ENCODE peak calls at places on chromosomes 1 and 21, in four cellular contexts. W is SK-N-SH, F is neural progenitor cell, U is PC-3. P is an unnamed sample.

GRCh38 chr1:47971385-47971784 is 25.8 kb downstream of the TRABD2B start:
- DNase-seq in W (no peak), F (no peak), U (no peak), P (no peak)

GRCh38 chr1:234972411-234973191 is 156.0 kb downstream of the TOMM20 start:
- DNase-seq in U (no peak), W (no peak), F (no peak), P (no peak)

GRCh38 chr1:94527447-94528031 is 14.0 kb downstream of the F3 start:
- DNase-seq in U (peak), W (no peak), F (peak), P (peak)

GRCh38 chr1:8122477-8123407 is 96.6 kb upstream of the ERRFI1 start:
- DNase-seq in W (no peak), F (no peak), U (peak), P (peak)

GRCh38 chr1:109441105-109441504 is 14.9 kb upstream of the PSMA5 start:
- DNase-seq in F (no peak), W (no peak), U (peak), P (no peak)

GRCh38 chr1:183206538-183207117 is 20.6 kb downstream of the LAMC2 start:
- DNase-seq in U (no peak), W (no peak), F (no peak), P (no peak)

GRCh38 chr1:107551491-107551890 is 410.7 kb downstream of the NTNG1 start:
- DNase-seq in U (no peak), W (no peak), F (no peak), P (no peak)

GRCh38 chr1:47917696-47918095 is 79.5 kb downstream of the TRABD2B start:
- DNase-seq in F (no peak), U (no peak), W (no peak), P (no peak)

GRCh38 chr1:46687095-46687659 is 15.5 kb downstream of the TEX38 start:
- DNase-seq in U (peak), W (no peak), F (no peak), P (peak)

GRCh38 chr1:106961671-106962070 is 94.8 kb upstream of the PRMT6 start:
- DNase-seq in F (no peak), U (no peak), W (no peak), P (no peak)

GRCh38 chr1:100441651-100442050 is 89.3 kb downstream of the CDC14A start:
- DNase-seq in F (no peak), U (no peak), W (no peak), P (no peak)

GRCh38 chr1:77134359-77134758 is 84.9 kb downstream of the PIGK start:
- DNase-seq in W (no peak), U (peak), F (no peak), P (no peak)

GRCh38 chr1:86380257-86380861 is 15.8 kb downstream of the ODF2L start:
- DNase-seq in W (peak), F (peak), U (peak), P (peak)

GRCh38 chr1:111214884-111215283 is 12.6 kb upstream of the CHI3L2 start:
- DNase-seq in F (no peak), W (no peak), U (no peak), P (no peak)

GRCh38 chr1:244414543-244414942 is 37.2 kb downstream of the ADSS2 start:
- DNase-seq in W (no peak), U (peak), F (peak), P (no peak)

GRCh38 chr21:34122047-34122446 is 48.7 kb downstream of the MRPS6 start:
- DNase-seq in F (no peak), U (no peak), W (no peak), P (no peak)

GRCh38 chr21:45258476-45258875 is 29.2 kb downstream of the POFUT2 start:
- DNase-seq in U (no peak), W (peak), F (no peak), P (no peak)

GRCh38 chr1:109869141-109869540 is 41.5 kb upstream of the CSF1 start:
- DNase-seq in F (no peak), U (no peak), W (no peak), P (no peak)

GRCh38 chr1:234774971-234775370 is 165.0 kb upstream of the IRF2BP2 start:
- DNase-seq in F (no peak), W (no peak), U (no peak), P (peak)

GRCh38 chr1:74468982-74469603 is 43.3 kb downstream of the LRRC53 start:
- DNase-seq in F (peak), U (peak), W (peak), P (peak)

GRCh38 chr1:61301824-61302652 is 219.7 kb downstream of the NFIA start:
- DNase-seq in W (no peak), U (no peak), F (no peak), P (no peak)

GRCh38 chr21:43305336-43305665 is 121.6 kb downstream of the SIK1 start:
- DNase-seq in W (no peak), U (no peak), F (no peak), P (no peak)

GRCh38 chr1:178530037-178530402 is 17.1 kb downstream of the TEX35 start:
- DNase-seq in W (peak), U (peak), F (no peak), P (peak)

GRCh38 chr1:209692745-209693504 is 11.7 kb upstream of the HSD11B1 start:
- DNase-seq in U (peak), W (peak), F (peak), P (peak)

GRCh38 chr1:160062134-160062533 is 7.8 kb downstream of the KCNJ10 start:
- DNase-seq in W (no peak), U (no peak), F (peak), P (no peak)

DNA sequence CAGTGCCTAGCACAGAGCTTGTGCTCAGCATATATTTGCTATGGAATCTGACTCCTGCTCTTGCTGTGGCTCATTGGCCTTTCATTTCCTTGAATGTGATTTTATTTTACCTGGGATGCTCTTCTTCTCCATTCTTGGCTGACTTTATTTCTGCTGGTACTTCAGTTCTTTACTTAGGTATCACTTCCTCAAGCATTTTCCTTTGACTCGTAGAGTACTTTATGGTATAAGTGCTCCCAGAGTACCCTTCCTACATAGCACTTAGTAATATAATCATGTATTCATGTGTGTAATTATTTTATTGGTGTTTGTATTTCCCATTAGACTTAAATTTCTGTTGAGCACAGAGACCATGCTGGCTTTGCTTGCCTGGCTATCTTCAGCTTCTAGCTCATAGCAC is 112.0 kb downstream of the NEK7 start:
- DNase-seq in W (no peak), F (no peak), U (no peak), P (no peak)
- H2AFZ ChIP-seq in W (no peak), F (no peak), U (no peak), P (no peak)

DNA sequence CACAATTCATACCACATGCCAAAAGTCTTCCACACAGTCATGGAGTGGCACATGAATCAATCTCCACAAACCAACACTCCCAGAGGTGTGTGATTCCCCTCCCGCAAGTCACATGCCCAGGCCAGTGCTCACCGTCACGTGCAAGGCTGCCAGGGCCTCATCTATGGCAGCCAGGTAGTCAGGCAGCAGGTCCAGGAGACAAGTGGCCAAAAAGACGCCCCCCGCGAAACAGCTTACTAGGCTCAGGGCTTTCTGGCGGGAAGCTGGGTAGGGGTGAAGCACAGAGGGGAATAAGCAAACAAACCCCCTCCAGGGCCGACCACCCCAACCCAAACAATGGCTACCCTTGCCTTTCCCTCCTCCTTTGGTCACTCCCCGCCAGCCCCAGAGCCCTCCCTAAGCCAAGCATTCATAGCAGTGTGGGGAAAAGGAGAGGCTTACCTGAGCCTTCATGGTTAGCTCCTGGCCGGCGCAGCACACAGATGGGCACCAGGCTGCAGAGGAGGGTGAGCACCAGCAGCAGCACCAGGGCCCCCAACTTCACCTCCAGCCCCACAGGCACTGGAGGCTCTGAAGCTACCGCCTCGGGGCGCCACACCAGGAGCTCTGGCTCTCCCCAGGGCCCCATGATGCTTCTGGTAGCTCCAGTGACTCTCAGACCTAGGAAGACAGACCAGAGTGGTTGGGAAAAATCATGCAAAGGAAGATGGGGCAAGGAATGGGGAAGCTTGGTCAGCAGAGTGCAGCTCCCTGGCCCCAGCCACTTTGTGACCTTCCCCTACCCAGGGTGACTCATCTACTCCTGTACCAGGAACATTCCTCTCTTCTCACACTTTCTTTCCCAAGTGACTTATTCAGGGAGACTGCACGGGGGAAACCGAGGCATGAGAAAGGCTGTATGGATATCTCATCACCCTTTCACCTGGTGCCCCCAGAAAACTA is 978 bp downstream of the SLC39A1 start:
- DNase-seq in F (no peak), U (peak), W (no peak), P (peak)
- H2AFZ ChIP-seq in F (no peak), U (peak), W (peak), P (peak)

DNA sequence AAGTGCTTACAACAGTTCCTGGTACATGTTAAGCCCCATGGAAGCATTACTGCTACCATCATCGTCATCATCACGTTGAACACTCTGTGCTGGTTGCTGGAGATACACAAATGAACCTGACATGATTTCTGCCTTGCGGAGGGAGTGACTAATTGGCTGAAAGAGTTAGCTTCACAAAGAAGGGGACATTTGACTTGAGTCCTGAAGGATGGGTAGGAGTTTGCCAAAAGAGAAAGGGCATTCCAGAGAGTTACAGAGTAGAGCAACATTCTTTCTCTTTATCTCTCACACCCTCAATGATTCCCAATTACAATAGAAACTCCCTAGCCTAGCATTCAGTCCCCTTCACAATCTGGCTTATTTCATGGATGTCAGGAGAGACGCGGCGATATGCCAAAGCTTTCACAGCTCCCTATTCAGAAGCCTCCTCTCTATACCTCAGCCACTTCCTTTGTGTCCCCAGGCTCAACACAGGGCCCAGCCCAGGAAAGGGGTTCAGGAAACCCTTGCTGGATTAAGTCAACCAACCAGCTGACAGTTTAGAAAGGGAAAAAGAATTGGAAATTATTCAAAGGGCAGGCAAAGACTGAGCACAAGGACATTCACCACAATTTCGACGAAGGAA is 38.0 kb downstream of the SLC1A7 start:
- DNase-seq in U (no peak), W (no peak), F (peak), P (no peak)
- H2AFZ ChIP-seq in U (no peak), W (no peak), F (peak), P (no peak)

GRCh38 chr1:202229376-202229775 is 35.8 kb downstream of the LGR6 start:
- DNase-seq in W (no peak), F (no peak), U (no peak), P (peak)

GRCh38 chr1:202228484-202229122 is 35.0 kb downstream of the LGR6 start:
- DNase-seq in F (no peak), W (no peak), U (no peak), P (no peak)

GRCh38 chr1:202233171-202233570 is 39.6 kb downstream of the LGR6 start:
- DNase-seq in W (no peak), U (no peak), F (no peak), P (no peak)

GRCh38 chr1:202230061-202230938 is 36.7 kb downstream of the LGR6 start:
- DNase-seq in U (no peak), W (no peak), F (no peak), P (no peak)

DNA sequence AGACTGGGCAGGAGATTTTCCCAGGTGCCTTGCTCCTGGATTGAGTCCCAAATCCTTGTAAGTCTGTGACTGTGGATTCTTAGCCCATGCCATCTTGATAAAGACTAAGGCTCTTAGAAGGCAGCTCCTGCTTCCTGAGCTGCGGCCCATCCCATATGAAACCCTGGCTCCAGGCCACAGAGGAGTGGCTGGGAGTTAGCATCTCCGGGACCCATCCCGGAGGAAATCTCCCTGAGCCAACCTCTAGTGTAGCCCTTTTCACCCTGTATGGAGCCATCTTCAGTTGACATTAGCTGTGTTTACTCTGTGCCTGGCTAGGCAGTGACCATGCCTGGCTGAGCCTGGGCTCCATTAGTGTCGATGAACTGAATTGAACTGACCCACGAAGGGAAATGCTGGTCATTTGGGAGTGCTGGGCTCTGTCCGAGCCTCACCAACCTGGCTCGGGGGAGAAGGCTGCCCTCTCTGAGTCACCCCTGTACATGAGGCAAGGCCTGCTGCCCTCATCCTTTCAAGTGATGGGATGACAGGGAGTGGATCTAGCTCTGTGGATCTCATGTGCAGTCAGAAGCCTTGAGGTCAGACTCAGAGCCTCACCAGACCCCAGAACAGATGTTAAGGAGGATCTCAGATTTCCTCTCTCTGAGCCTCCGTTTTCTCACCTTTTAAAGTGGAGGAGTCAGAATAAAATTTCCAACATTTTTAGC is 37.5 kb downstream of the LGR6 start:
- DNase-seq in F (no peak), W (no peak), U (no peak), P (no peak)
- H2AFZ ChIP-seq in F (no peak), W (no peak), U (no peak), P (no peak)

GRCh38 chr1:229240532-229240931 is 30.4 kb upstream of the RAB4A start:
- DNase-seq in U (no peak), F (no peak), W (no peak), P (no peak)

GRCh38 chr1:229241390-229241789 is 29.5 kb upstream of the RAB4A start:
- DNase-seq in W (no peak), F (no peak), U (no peak), P (no peak)

GRCh38 chr1:229237320-229237719 is 33.6 kb upstream of the RAB4A start:
- DNase-seq in F (no peak), W (no peak), U (no peak), P (no peak)

GRCh38 chr1:229238674-229239415 is 32.1 kb upstream of the RAB4A start:
- DNase-seq in U (no peak), W (no peak), F (no peak), P (no peak)

GRCh38 chr1:229238231-229238630 is 32.7 kb upstream of the RAB4A start:
- DNase-seq in U (no peak), F (no peak), W (no peak), P (no peak)
- H2AFZ ChIP-seq in U (no peak), F (peak), W (no peak), P (no peak)